ENCODE peak calls at places on chromosomes 16 and 17, in five cellular contexts. K is brain microvascular endothelial cell, W is heart right ventricle, H is spleen, A is esophagus squamous epithelium. Q is an unnamed sample.

GRCh38 chr16:49699718-49700117 is 156.2 kb downstream of the ZNF423 start:
- DNase-seq in K (no peak), W (no peak), H (no peak), A (no peak), Q (no peak)

GRCh38 chr17:43860927-43861622 is 14.1 kb downstream of the CD300LG start:
- DNase-seq in K (no peak), W (peak; percentile 62), H (peak; percentile 54), A (no peak), Q (peak; percentile 35)

GRCh38 chr17:63431618-63431938 is 14.5 kb downstream of the CYB561 start:
- DNase-seq in K (no peak), W (no peak), H (peak; percentile 10), A (no peak), Q (no peak)

GRCh38 chr16:52634101-52634500 is 87.2 kb upstream of the TOX3 start:
- DNase-seq in K (no peak), W (no peak), H (no peak), A (no peak), Q (no peak)

GRCh38 chr16:75754126-75754525 is 27.8 kb upstream of the CPHXL start:
- DNase-seq in K (no peak), W (no peak), H (no peak), A (no peak), Q (no peak)

GRCh38 chr16:27239906-27240655 is 28.5 kb downstream of the NSMCE1 start:
- DNase-seq in K (no peak), W (no peak), H (no peak), A (no peak), Q (no peak)

GRCh38 chr17:38749222-38750043 is 1.3 kb upstream of the PCGF2 start:
- DNase-seq in K (no peak), W (peak; percentile 95), H (peak; percentile 91), A (no peak), Q (peak; percentile 47)

GRCh38 chr17:63398680-63399079 is 47.4 kb downstream of the CYB561 start:
- DNase-seq in K (no peak), W (no peak), H (no peak), A (no peak), Q (no peak)

GRCh38 chr16:65600629-65601028 is 478.8 kb upstream of the CDH11 start:
- DNase-seq in K (no peak), W (no peak), H (no peak), A (no peak), Q (no peak)

GRCh38 chr17:30234954-30235353 is 543 bp downstream of the SLC6A4 start:
- DNase-seq in K (no peak), W (no peak), H (no peak), A (no peak), Q (no peak)

GRCh38 chr17:30234296-30234695 is 1.2 kb downstream of the SLC6A4 start:
- DNase-seq in K (no peak), W (no peak), H (peak; percentile 11), A (no peak), Q (no peak)

GRCh38 chr17:30236807-30237206 is 1.3 kb upstream of the SLC6A4 start:
- DNase-seq in K (no peak), W (peak; percentile 38), H (peak; percentile 80), A (no peak), Q (peak; percentile 36)

GRCh38 chr17:30236297-30236624 is 764 bp upstream of the SLC6A4 start:
- DNase-seq in K (no peak), W (no peak), H (peak; percentile 40), A (no peak), Q (no peak)

GRCh38 chr17:30235386-30236296 is at the start of gene SLC6A4:
- DNase-seq in K (no peak), W (no peak), H (peak; percentile 50), A (no peak), Q (no peak)
- H3K4me3 ChIP-seq in K (peak within 1 kb of the TSS; percentile 43), W (peak within 1 kb of the TSS; percentile 51), H (peak within 1 kb of the TSS; percentile 38), A (peak within 1 kb of the TSS; percentile 61), Q (peak within 1 kb of the TSS; percentile 77)

DNA sequence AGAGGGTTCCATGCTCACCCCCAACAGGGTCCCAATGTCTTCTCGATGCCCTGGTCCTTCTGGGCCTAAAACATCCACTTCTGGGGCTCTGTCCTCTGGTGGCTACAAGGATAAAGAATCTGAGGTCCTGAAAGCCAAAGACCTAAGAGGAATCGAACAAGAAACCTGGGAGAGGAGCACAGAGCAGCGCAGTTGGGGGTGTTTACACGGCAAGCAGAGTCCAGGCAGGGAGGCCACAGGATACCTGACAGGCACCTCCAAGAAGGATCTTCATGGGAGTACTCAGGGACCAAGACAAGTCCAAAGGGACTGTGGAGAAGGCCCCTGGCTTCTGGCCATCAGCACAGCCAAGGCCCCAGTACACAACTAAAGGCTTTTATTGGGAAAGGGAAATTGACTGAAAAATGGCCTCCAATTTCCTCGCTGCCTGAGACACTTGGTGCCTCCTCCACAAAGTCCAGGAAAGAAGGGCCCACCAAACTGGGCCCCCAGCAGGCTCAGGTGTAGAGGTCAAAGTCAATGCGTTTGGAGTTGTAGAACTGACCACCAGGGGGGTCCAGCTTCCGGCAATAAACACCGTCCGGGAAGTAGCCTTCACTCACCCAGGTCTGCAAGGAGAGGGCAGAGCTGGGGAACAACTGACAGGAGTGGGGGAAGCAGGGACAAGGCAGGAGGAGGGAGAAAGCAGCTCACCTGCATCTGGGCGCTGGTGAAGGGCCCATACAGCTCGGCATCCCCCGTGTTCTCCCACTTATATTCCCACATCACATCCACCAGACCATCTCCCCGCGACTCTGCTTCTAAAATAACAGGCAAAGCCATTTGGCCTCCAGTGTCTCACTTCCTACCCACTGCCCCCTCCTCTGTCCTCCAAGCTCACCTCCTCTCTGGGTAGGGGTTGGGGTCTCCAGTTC is 2.4 kb downstream of the CD2BP2 start:
- DNase-seq in K (no peak), W (no peak), H (peak; percentile 40), A (no peak), Q (no peak)
- TF ChIP-seq CTCF in K (peak; percentile 44), W (no peak), H (no peak), A (no peak), Q (peak; percentile 18)

GRCh38 chr17:4617090-4617489 is 24.4 kb downstream of the ALOX15 start:
- DNase-seq in K (no peak), W (no peak), H (no peak), A (no peak), Q (no peak)

GRCh38 chr17:4617590-4618356 is 23.7 kb downstream of the ALOX15 start:
- DNase-seq in K (no peak), W (no peak), H (no peak), A (no peak), Q (no peak)

GRCh38 chr17:4610656-4611055 is 26.3 kb downstream of the SMTNL2 start:
- DNase-seq in K (no peak), W (no peak), H (no peak), A (no peak), Q (no peak)

GRCh38 chr17:4620531-4621101 is 20.9 kb downstream of the ALOX15 start:
- DNase-seq in K (no peak), W (no peak), H (no peak), A (no peak), Q (no peak)

DNA sequence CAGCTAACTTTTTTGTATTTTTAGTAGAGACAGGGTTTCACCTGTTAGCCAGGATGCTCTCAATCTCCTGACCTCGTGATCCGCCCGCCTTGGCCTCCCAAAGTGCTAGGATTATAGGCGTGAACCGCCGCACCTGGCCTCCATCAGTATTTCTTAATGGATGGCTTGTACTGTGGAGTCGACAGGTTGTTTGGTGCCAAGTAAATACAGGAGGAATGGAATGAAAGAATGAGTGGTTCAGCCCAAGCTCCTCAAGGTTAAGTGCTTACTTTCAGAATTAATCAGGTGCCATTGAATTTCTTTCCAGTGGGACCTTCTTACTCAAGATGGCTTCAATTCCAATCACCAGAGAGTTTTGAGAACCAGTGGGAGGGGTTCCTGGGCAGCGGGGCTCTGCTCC is 25.0 kb downstream of the ALOX15 start:
- DNase-seq in K (no peak), W (no peak), H (no peak), A (no peak), Q (no peak)
- H3K27ac ChIP-seq in K (no peak overlapping the region), W (no peak overlapping the region), H (no peak overlapping the region), A (no peak overlapping the region), Q (no peak overlapping the region)

DNA sequence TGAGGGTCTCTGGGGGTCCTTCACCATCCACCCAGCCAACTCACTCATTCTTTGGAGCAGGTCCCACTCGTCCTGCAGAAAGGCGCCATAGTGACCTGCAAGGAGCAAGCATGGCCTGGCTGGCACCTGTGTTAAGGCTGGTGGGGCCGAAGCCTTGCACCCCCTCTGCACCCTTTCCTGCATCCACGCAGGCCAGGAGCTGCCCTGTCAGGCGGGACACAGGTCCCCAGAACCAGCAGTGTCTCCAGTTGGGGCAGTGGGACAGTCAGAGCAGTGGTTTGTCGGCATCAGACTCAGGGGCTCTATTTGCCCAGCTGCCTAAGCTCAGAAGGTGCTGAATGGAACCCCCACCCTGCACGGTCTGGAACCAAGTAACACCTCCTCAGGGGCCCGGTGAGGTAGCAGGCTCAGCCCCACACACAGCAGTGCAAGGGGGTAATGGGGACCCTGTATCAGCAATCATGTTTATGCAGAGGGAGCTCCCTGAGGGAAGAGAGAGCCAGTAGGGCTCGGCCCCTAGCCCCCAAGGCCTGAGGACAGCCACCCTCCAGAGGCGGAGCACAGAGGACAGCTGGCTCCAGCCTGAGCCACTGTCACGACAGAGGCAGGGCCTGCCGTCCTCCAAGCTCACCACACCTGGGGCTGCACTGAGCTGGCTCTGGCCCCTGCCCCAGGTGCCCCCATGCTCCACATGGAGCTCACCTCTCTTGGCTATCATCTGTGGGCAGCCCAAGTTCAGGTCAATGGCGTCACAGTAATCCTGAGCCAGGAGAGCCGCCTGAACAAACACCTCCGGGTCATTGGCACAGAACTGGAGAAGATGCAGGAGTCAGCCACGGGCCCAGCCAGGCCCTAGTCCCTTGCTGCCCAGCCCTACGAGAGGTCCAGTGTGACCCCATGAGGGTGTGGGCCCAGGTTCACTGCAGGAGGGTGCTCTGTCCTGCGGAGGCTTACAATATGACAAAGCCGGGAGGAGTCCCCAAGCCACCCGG is 1.9 kb downstream of the DUS1L start:
- DNase-seq in K (no peak), W (no peak), H (peak; percentile 46), A (no peak), Q (no peak)
- H3K4me3 ChIP-seq in K (no peak overlapping the region), W (no peak overlapping the region), H (no peak overlapping the region), A (peak overlapping the region; percentile 98), Q (no peak overlapping the region)